ENCODE peak calls at places on chromosome 16, in four cellular contexts. One of them, this sample, is unnamed.

GRCh38 chr16:4450921-4451619 is 23.4 kb downstream of the NMRAL1 start:
- DNase-seq in colonic mucosa: no peak
- DNase-seq in fibroblast of mammary gland: no peak
- DNase-seq in cardiac muscle cell: no peak
- DNase-seq in this sample: no peak

GRCh38 chr16:86424968-86425367 is 85.4 kb upstream of the FOXF1 start:
- DNase-seq in colonic mucosa: no peak
- DNase-seq in fibroblast of mammary gland: no peak
- DNase-seq in cardiac muscle cell: no peak
- DNase-seq in this sample: no peak

GRCh38 chr16:23836404-23837291 is 865 bp downstream of the PRKCB start:
- DNase-seq in colonic mucosa: peak
- DNase-seq in fibroblast of mammary gland: no peak
- DNase-seq in cardiac muscle cell: peak
- DNase-seq in this sample: peak

GRCh38 chr16:73572135-73572534 is 524.2 kb upstream of the ZFHX3 start:
- DNase-seq in colonic mucosa: peak
- DNase-seq in fibroblast of mammary gland: no peak
- DNase-seq in cardiac muscle cell: peak
- DNase-seq in this sample: no peak

GRCh38 chr16:85056211-85056748 is 28.7 kb downstream of the KIAA0513 start:
- DNase-seq in colonic mucosa: no peak
- DNase-seq in fibroblast of mammary gland: peak
- DNase-seq in cardiac muscle cell: peak
- DNase-seq in this sample: no peak

GRCh38 chr16:89031715-89032659 is 55.0 kb upstream of the CBFA2T3 start:
- DNase-seq in colonic mucosa: peak
- DNase-seq in fibroblast of mammary gland: no peak
- DNase-seq in cardiac muscle cell: no peak
- DNase-seq in this sample: peak

GRCh38 chr16:88688013-88688778 is 1.9 kb upstream of the SNAI3 start:
- DNase-seq in colonic mucosa: peak
- DNase-seq in fibroblast of mammary gland: no peak
- DNase-seq in cardiac muscle cell: no peak
- DNase-seq in this sample: no peak

GRCh38 chr16:83070416-83071199 is 443.8 kb downstream of the CDH13 start:
- DNase-seq in colonic mucosa: no peak
- DNase-seq in fibroblast of mammary gland: no peak
- DNase-seq in cardiac muscle cell: no peak
- DNase-seq in this sample: no peak

GRCh38 chr16:59021751-59022150 is 287.6 kb upstream of the GOT2 start:
- DNase-seq in colonic mucosa: no peak
- DNase-seq in fibroblast of mammary gland: peak
- DNase-seq in cardiac muscle cell: no peak
- DNase-seq in this sample: no peak

GRCh38 chr16:46920402-46921068 is 36.4 kb downstream of the GPT2 start:
- DNase-seq in colonic mucosa: peak
- DNase-seq in fibroblast of mammary gland: no peak
- DNase-seq in cardiac muscle cell: no peak
- DNase-seq in this sample: no peak

GRCh38 chr16:12193688-12194087 is 217.2 kb downstream of the SNX29 start:
- DNase-seq in colonic mucosa: no peak
- DNase-seq in fibroblast of mammary gland: no peak
- DNase-seq in cardiac muscle cell: no peak
- DNase-seq in this sample: no peak

GRCh38 chr16:85570735-85571562 is 42.2 kb upstream of the GSE1 start:
- DNase-seq in colonic mucosa: no peak
- DNase-seq in fibroblast of mammary gland: no peak
- DNase-seq in cardiac muscle cell: no peak
- DNase-seq in this sample: peak

GRCh38 chr16:20327444-20328041 is at the start of gene GP2:
- DNase-seq in colonic mucosa: no peak
- DNase-seq in fibroblast of mammary gland: no peak
- DNase-seq in cardiac muscle cell: no peak
- DNase-seq in this sample: no peak

GRCh38 chr16:53600076-53600475 is 97.1 kb upstream of the AKTIP start:
- DNase-seq in colonic mucosa: no peak
- DNase-seq in fibroblast of mammary gland: peak
- DNase-seq in cardiac muscle cell: no peak
- DNase-seq in this sample: no peak

GRCh38 chr16:12201216-12201615 is 224.7 kb downstream of the SNX29 start:
- DNase-seq in colonic mucosa: no peak
- DNase-seq in fibroblast of mammary gland: no peak
- DNase-seq in cardiac muscle cell: no peak
- DNase-seq in this sample: no peak

GRCh38 chr16:89256651-89257254 is 39.2 kb downstream of the ZNF778 start:
- DNase-seq in colonic mucosa: peak
- DNase-seq in fibroblast of mammary gland: peak
- DNase-seq in cardiac muscle cell: peak
- DNase-seq in this sample: peak

GRCh38 chr16:70482624-70483023 is 28.2 kb downstream of the FCSK start:
- DNase-seq in colonic mucosa: no peak
- DNase-seq in fibroblast of mammary gland: peak
- DNase-seq in cardiac muscle cell: no peak
- DNase-seq in this sample: no peak

GRCh38 chr16:29994613-29995329 is 646 bp downstream of the HIRIP3 start:
- DNase-seq in colonic mucosa: peak
- DNase-seq in fibroblast of mammary gland: peak
- DNase-seq in cardiac muscle cell: no peak
- DNase-seq in this sample: peak

GRCh38 chr16:89931305-89931896 is 8.3 kb downstream of the TUBB3 start:
- DNase-seq in colonic mucosa: no peak
- DNase-seq in fibroblast of mammary gland: no peak
- DNase-seq in cardiac muscle cell: no peak
- DNase-seq in this sample: no peak

GRCh38 chr16:50178397-50179018 is 25.4 kb downstream of the TENT4B start:
- DNase-seq in colonic mucosa: no peak
- DNase-seq in fibroblast of mammary gland: peak
- DNase-seq in cardiac muscle cell: no peak
- DNase-seq in this sample: no peak

GRCh38 chr16:61323456-61323855 is 712.8 kb downstream of the CDH8 start:
- DNase-seq in colonic mucosa: no peak
- DNase-seq in fibroblast of mammary gland: no peak
- DNase-seq in cardiac muscle cell: no peak
- DNase-seq in this sample: no peak

GRCh38 chr16:75433732-75434413 is 570 bp upstream of the CFDP1 start:
- DNase-seq in colonic mucosa: peak
- DNase-seq in fibroblast of mammary gland: peak
- DNase-seq in cardiac muscle cell: peak
- DNase-seq in this sample: peak

GRCh38 chr16:57661510-57661909 is 6.6 kb upstream of the ADGRG3 start:
- DNase-seq in colonic mucosa: no peak
- DNase-seq in fibroblast of mammary gland: no peak
- DNase-seq in cardiac muscle cell: no peak
- DNase-seq in this sample: no peak

GRCh38 chr16:15785386-15786059 is 71.3 kb downstream of the MYH11 start:
- DNase-seq in colonic mucosa: no peak
- DNase-seq in fibroblast of mammary gland: no peak
- DNase-seq in cardiac muscle cell: no peak
- DNase-seq in this sample: no peak

GRCh38 chr16:15780805-15781204 is 76.0 kb downstream of the MYH11 start:
- DNase-seq in colonic mucosa: no peak
- DNase-seq in fibroblast of mammary gland: no peak
- DNase-seq in cardiac muscle cell: no peak
- DNase-seq in this sample: no peak

GRCh38 chr16:15781650-15782049 is 75.2 kb downstream of the MYH11 start:
- DNase-seq in colonic mucosa: no peak
- DNase-seq in fibroblast of mammary gland: no peak
- DNase-seq in cardiac muscle cell: no peak
- DNase-seq in this sample: no peak

GRCh38 chr16:15783985-15784384 is 72.8 kb downstream of the MYH11 start:
- DNase-seq in colonic mucosa: no peak
- DNase-seq in fibroblast of mammary gland: no peak
- DNase-seq in cardiac muscle cell: no peak
- DNase-seq in this sample: no peak

DNA sequence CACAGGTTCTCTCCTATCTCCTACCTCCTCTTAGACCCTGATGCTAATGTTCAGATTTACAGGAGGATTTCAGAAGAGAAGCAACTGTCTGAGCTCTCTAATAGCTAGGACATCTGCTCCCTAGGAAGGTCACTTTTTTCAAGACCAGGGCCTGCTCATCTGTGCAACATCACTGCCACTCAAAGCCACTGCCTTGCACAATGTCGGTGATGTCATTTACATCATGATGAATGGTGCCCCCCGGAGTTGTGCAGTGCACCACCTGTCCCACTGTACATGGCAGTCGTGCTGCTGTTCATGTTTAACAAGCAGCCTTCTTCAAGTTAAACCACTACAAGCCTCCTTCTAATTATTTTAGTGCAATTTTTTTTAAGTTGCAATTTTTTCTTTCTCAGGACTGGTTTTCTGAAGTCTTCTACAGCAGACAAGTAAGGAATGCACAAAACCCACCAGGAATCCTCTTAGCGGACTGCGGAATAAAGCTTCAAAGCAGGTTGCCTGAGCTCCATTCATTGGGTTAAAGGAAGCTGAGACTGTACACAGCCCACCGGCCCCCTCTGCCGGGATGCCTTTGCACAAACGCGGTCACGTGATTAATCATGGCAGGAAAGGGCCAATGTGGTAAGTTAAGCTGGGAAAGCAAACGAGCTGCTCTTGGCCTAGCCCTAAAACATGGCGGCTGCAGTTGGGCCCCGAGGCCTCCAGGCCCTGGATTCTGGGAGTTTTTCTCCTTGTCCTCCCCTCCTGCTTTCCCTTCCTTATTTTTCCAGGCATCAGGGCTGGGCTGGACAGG is 74.1 kb downstream of the MYH11 start:
- DNase-seq in colonic mucosa: no peak
- DNase-seq in fibroblast of mammary gland: no peak
- DNase-seq in cardiac muscle cell: peak
- DNase-seq in this sample: no peak
- TF ChIP-seq CTCF in colonic mucosa: no peak
- TF ChIP-seq CTCF in fibroblast of mammary gland: no peak
- TF ChIP-seq CTCF in cardiac muscle cell: no peak
- TF ChIP-seq CTCF in this sample: no peak

GRCh38 chr16:56643833-56644232 is 5.4 kb downstream of the MT1A start:
- DNase-seq in colonic mucosa: no peak
- DNase-seq in fibroblast of mammary gland: no peak
- DNase-seq in cardiac muscle cell: no peak
- DNase-seq in this sample: no peak
- TF ChIP-seq CTCF in colonic mucosa: no peak
- TF ChIP-seq CTCF in fibroblast of mammary gland: no peak
- TF ChIP-seq CTCF in cardiac muscle cell: peak
- TF ChIP-seq CTCF in this sample: no peak

GRCh38 chr16:55021595-55022475 is 91.2 kb downstream of the IRX5 start:
- DNase-seq in colonic mucosa: peak
- DNase-seq in fibroblast of mammary gland: peak
- DNase-seq in cardiac muscle cell: no peak
- DNase-seq in this sample: no peak
- TF ChIP-seq CTCF in colonic mucosa: no peak
- TF ChIP-seq CTCF in fibroblast of mammary gland: no peak
- TF ChIP-seq CTCF in cardiac muscle cell: peak
- TF ChIP-seq CTCF in this sample: peak

GRCh38 chr16:56604966-56605365 is 3.4 kb upstream of the MT2A start:
- DNase-seq in colonic mucosa: no peak
- DNase-seq in fibroblast of mammary gland: no peak
- DNase-seq in cardiac muscle cell: no peak
- DNase-seq in this sample: no peak

GRCh38 chr16:56606071-56606687 is 2.2 kb upstream of the MT2A start:
- DNase-seq in colonic mucosa: peak
- DNase-seq in fibroblast of mammary gland: no peak
- DNase-seq in cardiac muscle cell: no peak
- DNase-seq in this sample: no peak

GRCh38 chr16:56605475-56605874 is 2.9 kb upstream of the MT2A start:
- DNase-seq in colonic mucosa: no peak
- DNase-seq in fibroblast of mammary gland: no peak
- DNase-seq in cardiac muscle cell: no peak
- DNase-seq in this sample: no peak

GRCh38 chr16:56601325-56601724 is 7.1 kb upstream of the MT2A start:
- DNase-seq in colonic mucosa: no peak
- DNase-seq in fibroblast of mammary gland: no peak
- DNase-seq in cardiac muscle cell: no peak
- DNase-seq in this sample: no peak

GRCh38 chr16:56603589-56603988 is 4.8 kb upstream of the MT2A start:
- DNase-seq in colonic mucosa: peak
- DNase-seq in fibroblast of mammary gland: peak
- DNase-seq in cardiac muscle cell: no peak
- DNase-seq in this sample: no peak
- TF ChIP-seq CTCF in colonic mucosa: no peak
- TF ChIP-seq CTCF in fibroblast of mammary gland: peak
- TF ChIP-seq CTCF in cardiac muscle cell: peak
- TF ChIP-seq CTCF in this sample: peak

GRCh38 chr16:71626018-71626857 is at the start of gene MARVELD3:
- DNase-seq in colonic mucosa: peak
- DNase-seq in fibroblast of mammary gland: no peak
- DNase-seq in cardiac muscle cell: peak
- DNase-seq in this sample: peak
- TF ChIP-seq CTCF in colonic mucosa: no peak
- TF ChIP-seq CTCF in fibroblast of mammary gland: no peak
- TF ChIP-seq CTCF in cardiac muscle cell: no peak
- TF ChIP-seq CTCF in this sample: no peak

DNA sequence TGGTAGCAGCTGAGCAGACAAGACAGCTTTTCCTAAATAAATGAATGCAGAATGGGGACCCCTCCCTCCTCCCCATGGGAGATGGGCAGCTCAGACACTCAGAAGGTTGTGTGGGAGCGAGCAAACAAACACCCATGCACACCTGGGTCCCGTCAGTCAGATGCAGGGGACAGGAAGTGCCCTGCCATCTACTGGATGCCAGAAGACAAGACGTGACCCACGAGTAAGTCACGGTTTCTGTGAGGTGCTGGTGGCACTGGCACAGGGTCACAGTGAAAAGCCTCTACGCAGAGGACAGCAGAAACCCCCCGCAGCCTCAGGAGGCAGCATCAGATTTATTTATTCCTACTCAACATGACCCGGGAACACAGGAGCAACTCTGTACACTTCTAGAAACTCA is 8.4 kb downstream of the HBQ1 start:
- DNase-seq in colonic mucosa: no peak
- DNase-seq in fibroblast of mammary gland: no peak
- DNase-seq in cardiac muscle cell: no peak
- DNase-seq in this sample: no peak
- TF ChIP-seq CTCF in colonic mucosa: no peak
- TF ChIP-seq CTCF in fibroblast of mammary gland: no peak
- TF ChIP-seq CTCF in cardiac muscle cell: no peak
- TF ChIP-seq CTCF in this sample: peak

DNA sequence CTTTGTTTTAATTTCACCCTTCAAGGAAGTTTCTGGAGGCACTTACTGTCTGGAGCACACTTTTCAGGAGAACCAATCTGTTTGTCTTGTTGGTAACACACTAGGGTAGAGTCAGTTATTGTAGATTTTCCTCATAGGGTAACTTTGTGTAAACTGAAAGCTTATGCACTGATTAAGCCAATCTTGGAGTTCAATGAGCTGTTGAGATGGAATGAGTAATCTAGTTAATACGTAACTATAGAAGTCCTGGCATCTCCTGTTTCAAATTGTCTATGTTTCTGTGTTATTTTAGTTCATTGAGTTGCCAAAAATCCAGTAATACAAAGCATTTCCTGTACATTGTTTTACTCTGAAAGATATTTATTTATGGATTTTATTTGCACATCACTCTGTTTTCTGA is 111.6 kb upstream of the HAS3 start:
- DNase-seq in colonic mucosa: no peak
- DNase-seq in fibroblast of mammary gland: peak
- DNase-seq in cardiac muscle cell: no peak
- DNase-seq in this sample: no peak
- TF ChIP-seq CTCF in colonic mucosa: no peak
- TF ChIP-seq CTCF in fibroblast of mammary gland: no peak
- TF ChIP-seq CTCF in cardiac muscle cell: no peak
- TF ChIP-seq CTCF in this sample: no peak